ENCODE peak calls at places on chromosome 16, in five cellular contexts. P is BE2C, X is A549, O is Caco-2, W is lung. R is an unnamed sample.

GRCh38 chr16:78133919-78134318 is 34.5 kb downstream of the WWOX start:
- DNase-seq in O (no peak), P (no peak), X (no peak), W (no peak), R (peak; percentile 8)

GRCh38 chr16:69143116-69143515 is 10.7 kb downstream of the UTP4 start:
- DNase-seq in P (peak; percentile 37), O (peak; percentile 75), W (no peak), X (peak; percentile 40), R (no peak)

GRCh38 chr16:12295395-12295794 is 318.9 kb downstream of the SNX29 start:
- DNase-seq in O (no peak), X (no peak), W (no peak), P (no peak), R (no peak)

GRCh38 chr16:59543641-59544040 is 809.5 kb upstream of the GOT2 start:
- DNase-seq in X (no peak), W (no peak), O (no peak), P (no peak), R (no peak)

GRCh38 chr16:1042776-1043349 is 29.7 kb upstream of the SSTR5 start:
- DNase-seq in O (no peak), W (no peak), X (no peak), P (peak; percentile 76), R (no peak)

GRCh38 chr16:1002399-1003161 is 21.0 kb downstream of the SOX8 start:
- DNase-seq in X (peak; percentile 95), W (no peak), P (peak; percentile 51), O (no peak), R (no peak)

GRCh38 chr16:46970089-46970488 is 3.4 kb downstream of the DNAJA2 start:
- DNase-seq in W (no peak), P (no peak), O (no peak), X (no peak), R (no peak)

GRCh38 chr16:67967956-67968439 is 439 bp downstream of the SLC12A4 start:
- DNase-seq in P (no peak), O (no peak), X (peak; percentile 36), W (no peak), R (no peak)

GRCh38 chr16:58035356-58036170 is 10.0 kb downstream of the MMP15 start:
- DNase-seq in X (no peak), P (peak; percentile 52), W (no peak), O (no peak), R (no peak)

GRCh38 chr16:89120921-89121351 is 27.3 kb downstream of the ACSF3 start:
- DNase-seq in P (no peak), O (no peak), X (no peak), W (no peak), R (no peak)

GRCh38 chr16:23520500-23520899 is 10.2 kb upstream of the GGA2 start:
- DNase-seq in X (no peak), O (no peak), W (no peak), P (no peak), R (no peak)

GRCh38 chr16:23359092-23359760 is 57.1 kb downstream of the SCNN1B start:
- DNase-seq in X (no peak), O (no peak), W (no peak), P (no peak), R (no peak)

GRCh38 chr16:67243481-67243880 is 3.8 kb downstream of the FHOD1 start:
- DNase-seq in X (no peak), W (no peak), O (no peak), P (peak; percentile 61), R (no peak)

GRCh38 chr16:12186774-12187335 is 210.3 kb downstream of the SNX29 start:
- DNase-seq in X (no peak), P (no peak), W (no peak), O (no peak), R (no peak)

GRCh38 chr16:83968483-83968865 is 430 bp downstream of the NECAB2 start:
- DNase-seq in P (no peak), X (no peak), O (no peak), W (no peak), R (no peak)

DNA sequence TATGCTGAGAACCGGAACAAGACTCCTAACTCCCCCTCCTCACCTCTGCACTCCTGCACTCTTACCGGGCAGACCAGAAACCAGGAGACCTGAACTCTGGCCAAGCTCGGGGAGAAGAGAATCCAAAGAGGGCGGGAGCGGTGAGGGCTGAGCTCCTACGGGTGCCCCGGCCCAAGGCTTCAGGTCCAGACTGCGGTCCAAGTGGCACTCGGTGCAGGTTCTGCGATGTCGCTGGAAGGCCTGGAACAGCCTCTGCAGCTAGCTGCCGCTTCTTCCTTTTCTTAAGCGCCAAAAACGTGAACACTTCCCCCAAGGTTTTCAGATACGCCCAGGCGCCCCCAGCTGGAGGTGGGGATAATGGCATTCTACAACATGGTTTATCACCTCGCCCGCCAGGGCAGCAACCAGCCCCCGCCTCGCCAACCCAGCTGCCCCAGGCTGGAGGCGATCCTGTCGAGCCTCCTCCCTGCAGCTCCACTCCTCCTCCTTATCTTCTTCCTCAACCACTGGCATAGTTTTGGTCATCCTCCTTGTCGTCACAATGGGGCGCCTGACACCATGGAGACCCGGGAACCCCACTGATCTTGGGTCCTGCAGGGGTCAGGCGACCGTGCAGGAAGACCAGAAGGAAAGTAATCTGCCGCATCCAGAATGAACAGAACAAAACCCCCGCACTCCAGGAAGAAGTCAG is 1735.9 kb downstream of the TP53TG3F start:
- DNase-seq in W (no peak), O (no peak), P (no peak), X (no peak), R (no peak)
- H3K9me3 ChIP-seq in W (peaks cover 16% of the 10 kb centered on the region), O (no peaks in the 10 kb centered on the region), P (no peaks in the 10 kb centered on the region), X (no peaks in the 10 kb centered on the region), R (no peaks in the 10 kb centered on the region)

GRCh38 chr16:75172578-75172977 is 24.3 kb downstream of the ZFP1 start:
- DNase-seq in W (no peak), P (no peak), O (no peak), X (no peak), R (no peak)

GRCh38 chr16:75175074-75175473 is 26.8 kb downstream of the ZFP1 start:
- DNase-seq in P (no peak), X (no peak), O (no peak), W (no peak), R (no peak)

GRCh38 chr16:75169899-75170405 is 21.6 kb downstream of the ZFP1 start:
- DNase-seq in O (no peak), W (no peak), X (no peak), P (no peak), R (no peak)
- H3K9me3 ChIP-seq in O (peaks cover 70% of the 10 kb centered on the region), W (peaks cover 21% of the 10 kb centered on the region), X (peaks cover 98% of the 10 kb centered on the region), P (peaks cover 10% of the 10 kb centered on the region), R (no peaks in the 10 kb centered on the region)

DNA sequence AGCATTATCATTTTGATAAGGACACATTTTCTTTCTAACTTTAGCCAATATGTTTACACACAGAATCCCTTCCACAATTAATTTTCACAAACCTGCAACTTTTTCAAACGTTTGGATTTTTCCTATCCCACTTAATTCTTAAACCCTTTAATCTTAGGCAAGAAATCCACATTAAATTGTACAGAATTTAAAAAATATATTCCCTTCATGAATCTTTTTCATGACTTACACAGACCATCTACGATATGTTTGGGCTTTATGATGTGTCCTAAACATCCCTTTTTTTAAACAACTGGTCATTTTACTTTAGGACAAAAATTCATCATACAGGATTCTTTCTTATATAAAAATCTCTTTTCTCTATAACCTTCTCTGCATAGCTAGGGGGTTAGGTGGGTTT is 241.5 kb upstream of the CNTNAP4 start:
- DNase-seq in O (no peak), X (no peak), P (no peak), W (no peak), R (no peak)
- H3K9me3 ChIP-seq in O (peaks cover 28% of the 10 kb centered on the region), X (peaks cover 16% of the 10 kb centered on the region), P (no peaks in the 10 kb centered on the region), W (peaks cover 3% of the 10 kb centered on the region), R (no peaks in the 10 kb centered on the region)

DNA sequence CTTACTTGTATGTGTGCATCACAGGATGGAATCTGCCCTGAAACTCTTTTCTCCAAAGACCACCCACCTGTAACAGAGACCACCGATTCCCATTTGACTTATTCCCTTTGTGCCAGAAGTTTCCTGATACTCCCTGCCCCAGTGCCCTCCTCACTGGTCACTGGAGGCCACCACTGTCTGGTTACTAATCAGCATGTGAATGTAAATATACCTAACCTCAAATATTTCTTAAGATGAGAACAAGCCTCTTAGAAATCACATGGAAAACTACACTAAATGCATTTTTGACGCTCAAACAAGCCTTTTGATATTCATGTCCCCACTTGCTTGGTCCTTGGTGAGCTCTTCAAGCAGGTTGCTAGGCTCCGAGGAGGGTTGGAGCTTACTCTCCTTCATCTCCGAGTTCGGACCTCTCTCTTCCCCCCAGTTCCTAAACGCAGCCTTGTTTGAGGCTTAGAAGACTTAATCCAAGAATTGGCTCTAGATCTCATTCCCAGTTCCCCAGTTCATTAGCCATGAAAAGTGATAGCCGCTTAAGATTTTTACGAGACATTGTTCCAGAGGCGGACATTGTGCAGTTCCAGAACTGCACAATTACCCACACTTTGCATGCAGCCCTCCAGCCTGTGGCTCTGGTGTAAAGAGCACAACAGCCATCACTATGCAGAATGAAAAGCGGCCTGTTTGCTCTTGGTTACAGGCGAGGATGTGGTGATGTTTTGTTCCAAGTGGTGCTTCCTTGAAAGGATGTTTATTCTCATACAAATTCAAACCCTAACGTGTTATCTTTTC is 579.2 kb upstream of the PSMD7 start:
- DNase-seq in P (no peak), X (no peak), O (no peak), W (no peak), R (no peak)
- H3K9me3 ChIP-seq in P (no peaks in the 10 kb centered on the region), X (no peaks in the 10 kb centered on the region), O (no peaks in the 10 kb centered on the region), W (no peaks in the 10 kb centered on the region), R (no peaks in the 10 kb centered on the region)

GRCh38 chr16:3383045-3383448 is 17.8 kb downstream of the ZSCAN32 start:
- DNase-seq in X (no peak), W (no peak), O (no peak), P (no peak), R (no peak)
- H3K9me3 ChIP-seq in X (peaks cover 88% of the 10 kb centered on the region), W (peaks cover 57% of the 10 kb centered on the region), O (peaks cover 30% of the 10 kb centered on the region), P (peaks cover 13% of the 10 kb centered on the region), R (peaks cover 2% of the 10 kb centered on the region)

DNA sequence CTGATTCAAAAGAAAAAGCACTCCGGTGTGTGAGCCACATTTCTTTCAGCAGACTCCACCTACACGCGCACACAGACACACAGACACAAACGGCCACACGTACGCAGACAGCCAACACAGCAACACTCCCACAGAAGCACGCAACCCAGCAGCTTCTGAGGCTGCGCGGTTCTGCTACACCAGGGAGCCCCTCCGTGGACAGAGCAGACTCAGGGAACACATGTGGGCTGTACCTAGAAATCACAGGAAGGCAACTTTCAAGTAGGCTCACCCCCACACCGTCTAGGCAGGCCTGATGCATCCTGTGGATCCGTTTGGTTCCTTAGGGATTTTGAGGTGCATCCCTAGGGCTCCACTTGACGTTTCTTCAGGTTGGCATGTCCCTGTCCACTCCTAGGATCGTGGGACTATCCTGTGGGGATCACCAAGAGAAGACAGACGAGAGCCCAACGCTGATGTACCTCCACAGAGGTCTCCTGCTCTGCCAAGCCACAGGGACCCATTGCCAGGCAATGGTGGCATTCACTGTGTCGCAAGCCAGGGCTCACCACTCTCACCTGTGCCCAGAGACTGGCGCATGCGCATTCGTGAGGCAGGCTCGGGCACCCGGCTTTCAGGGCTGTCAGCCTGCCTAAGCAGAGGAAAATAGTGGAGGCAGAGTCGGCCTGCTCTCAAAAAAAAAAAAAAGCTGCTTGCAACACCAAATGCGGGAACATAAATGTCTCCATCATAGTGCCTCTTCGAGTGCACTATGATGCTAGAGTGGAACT is 2333.3 kb downstream of the TP53TG3F start:
- DNase-seq in W (no peak), O (no peak), X (no peak), P (no peak), R (no peak)
- H3K9me3 ChIP-seq in W (peaks cover 42% of the 10 kb centered on the region), O (no peaks in the 10 kb centered on the region), X (no peaks in the 10 kb centered on the region), P (no peaks in the 10 kb centered on the region), R (no peaks in the 10 kb centered on the region)